ENCODE peak calls at places on chromosome 7, in seven cellular contexts. X, Z, C, K, A, Q and Y are unnamed samples.
A peak's percentile ranks its signal among the peaks of the same experiment; 100 is the strongest.

GRCh38 chr7:100515072-100515532 is 23.9 kb upstream of the AGFG2 start:
- DNase-seq in K (peak; percentile 86), X (no peak), Z (peak; percentile 75), A (no peak), Q (no peak), C (no peak), Y (no peak)

GRCh38 chr7:102258073-102258748 is 28.5 kb upstream of the SH2B2 start:
- DNase-seq in X (no peak), C (no peak), K (no peak), Z (no peak), Q (no peak), A (no peak), Y (no peak)

GRCh38 chr7:78203042-78203720 is 404.6 kb downstream of the PHTF2 start:
- DNase-seq in Q (no peak), Z (peak; percentile 18), C (no peak), X (no peak), A (no peak), K (peak; percentile 48), Y (no peak)

GRCh38 chr7:41705109-41705871 is 2.4 kb upstream of the INHBA start:
- DNase-seq in K (peak; percentile 95), Q (peak; percentile 95), A (peak; percentile 92), X (peak; percentile 81), Z (peak; percentile 93), C (peak; percentile 94), Y (peak; percentile 86)

GRCh38 chr7:157002819-157003421 is 7.5 kb downstream of the MNX1 start:
- DNase-seq in X (no peak), K (no peak), Z (no peak), Q (no peak), A (peak; percentile 66), C (no peak), Y (no peak)

GRCh38 chr7:64875258-64875657 is 27.8 kb upstream of the ZNF273 start:
- DNase-seq in C (no peak), K (no peak), Z (no peak), Q (no peak), X (no peak), A (no peak), Y (no peak)

GRCh38 chr7:92652536-92652935 is 62.3 kb upstream of the FAM133B start:
- DNase-seq in C (no peak), Z (no peak), A (no peak), Q (no peak), K (no peak), X (no peak), Y (no peak)

GRCh38 chr7:35971133-35971995 is 170.5 kb downstream of the SEPTIN7 start:
- DNase-seq in X (no peak), C (no peak), K (peak; percentile 39), Z (no peak), Q (no peak), A (no peak), Y (no peak)

GRCh38 chr7:143492799-143493568 is 15.3 kb downstream of the TAS2R41 start:
- DNase-seq in Z (peak; percentile 36), A (peak; percentile 37), K (peak; percentile 75), Q (no peak), X (no peak), C (no peak), Y (no peak)

GRCh38 chr7:91164948-91165845 is 99.0 kb upstream of the FZD1 start:
- DNase-seq in K (peak; percentile 93), C (no peak), Q (no peak), X (no peak), Z (peak; percentile 88), A (no peak), Y (no peak)

GRCh38 chr7:132580277-132580676 is 4.0 kb upstream of the PLXNA4 start:
- DNase-seq in C (no peak), X (peak; percentile 52), A (peak; percentile 76), K (peak; percentile 27), Q (no peak), Z (no peak), Y (no peak)

GRCh38 chr7:69723663-69724062 is 125.4 kb downstream of the AUTS2 start:
- DNase-seq in Q (no peak), C (no peak), K (no peak), Z (no peak), A (no peak), X (no peak), Y (no peak)

GRCh38 chr7:13188236-13188635 is 500.8 kb downstream of the ARL4A start:
- DNase-seq in X (no peak), Z (no peak), K (no peak), C (no peak), Q (no peak), A (no peak), Y (no peak)

GRCh38 chr7:2241580-2242540 is at the start of the genes MRM2 and NUDT1:
- DNase-seq in C (peak; percentile 80), K (peak; percentile 90), A (peak; percentile 86), Q (peak; percentile 95), X (peak; percentile 90), Z (peak; percentile 62), Y (peak; percentile 92)

GRCh38 chr7:129616530-129616929 is 5.0 kb downstream of the NRF1 start:
- DNase-seq in C (no peak), K (no peak), A (no peak), Q (no peak), X (no peak), Z (no peak), Y (no peak)

GRCh38 chr7:155509025-155509724 is 37.2 kb downstream of the CNPY1 start:
- DNase-seq in X (no peak), K (no peak), C (peak; percentile 44), Q (no peak), A (peak; percentile 71), Z (no peak), Y (no peak)

GRCh38 chr7:47601881-47602249 is 20.0 kb upstream of the TNS3 start:
- DNase-seq in X (no peak), Q (no peak), K (no peak), C (no peak), Z (no peak), A (no peak), Y (no peak)

GRCh38 chr7:157764193-157764592 is 427.4 kb downstream of the DNAJB6 start:
- DNase-seq in Q (no peak), C (no peak), Z (no peak), A (no peak), K (no peak), X (no peak), Y (no peak)

GRCh38 chr7:100191775-100192174 is 14.1 kb downstream of the STAG3 start:
- DNase-seq in K (peak; percentile 67), Q (no peak), X (no peak), A (no peak), C (no peak), Z (peak; percentile 78), Y (no peak)

DNA sequence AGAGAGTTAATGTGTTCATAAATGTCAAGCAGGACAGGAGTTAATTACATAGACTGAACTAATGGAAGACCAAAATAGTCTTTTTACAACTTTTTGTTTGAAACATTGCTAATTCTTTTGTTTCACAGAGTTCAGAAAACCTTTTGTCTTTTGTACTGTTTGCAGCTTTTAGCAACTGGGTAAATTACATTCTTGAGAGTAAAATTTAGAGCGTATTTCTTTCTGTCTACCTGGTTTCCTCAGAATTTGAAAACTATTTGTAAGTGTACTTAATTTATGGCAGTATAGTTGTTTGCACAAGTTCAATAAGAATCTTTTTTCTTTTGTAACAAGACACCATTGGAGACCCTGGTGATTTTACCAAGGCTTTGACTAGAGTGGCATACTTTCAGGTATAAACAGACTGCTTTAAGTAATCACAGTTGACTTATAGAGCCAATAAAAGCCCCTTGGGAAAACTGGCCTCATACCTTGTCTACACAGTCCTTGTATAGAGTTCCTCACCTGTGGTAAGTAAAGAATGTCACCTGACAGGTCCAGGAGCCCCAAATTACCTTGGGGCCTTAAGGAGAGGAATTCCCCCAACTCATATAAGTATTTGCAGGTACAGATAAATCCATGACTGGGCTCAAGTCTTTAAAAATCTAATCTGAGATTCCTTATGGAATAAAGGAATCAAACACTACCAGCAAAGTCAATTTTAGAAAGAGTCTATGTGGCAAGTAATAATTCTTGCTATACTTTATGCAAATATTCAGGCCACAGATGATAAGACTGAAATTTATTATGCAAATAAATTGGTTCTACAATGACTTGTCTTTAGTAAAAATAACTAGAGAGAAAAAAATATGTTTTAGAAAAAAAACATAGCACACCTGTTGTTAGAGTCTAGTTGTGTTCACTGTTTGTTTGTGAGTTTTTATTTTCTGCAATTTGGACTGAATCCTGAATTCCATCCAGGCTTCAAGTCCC is 23.6 kb upstream of the CREB3L2 start:
- DNase-seq in K (no peak), C (no peak), Q (no peak), Z (no peak), A (peak; percentile 53), X (no peak), Y (no peak)
- H3K4me1 ChIP-seq in K (no peaks in the 10 kb centered on the region), C (no peaks in the 10 kb centered on the region), Q (no peaks in the 10 kb centered on the region), Z (no peaks in the 10 kb centered on the region), A (peaks cover 3% of the 10 kb centered on the region), X (no peaks in the 10 kb centered on the region), Y (peaks cover 40% of the 10 kb centered on the region)

GRCh38 chr7:151824285-151824950 is 52.5 kb downstream of the PRKAG2 start:
- DNase-seq in X (no peak), K (no peak), A (peak; percentile 59), Q (peak; percentile 49), Z (no peak), C (no peak), Y (no peak)
- H3K4me3 ChIP-seq in X (no peak overlapping the region), K (no peak overlapping the region), A (no peak overlapping the region), Q (no peak overlapping the region), Z (no peak overlapping the region), C (no peak overlapping the region), Y (no peak overlapping the region)

DNA sequence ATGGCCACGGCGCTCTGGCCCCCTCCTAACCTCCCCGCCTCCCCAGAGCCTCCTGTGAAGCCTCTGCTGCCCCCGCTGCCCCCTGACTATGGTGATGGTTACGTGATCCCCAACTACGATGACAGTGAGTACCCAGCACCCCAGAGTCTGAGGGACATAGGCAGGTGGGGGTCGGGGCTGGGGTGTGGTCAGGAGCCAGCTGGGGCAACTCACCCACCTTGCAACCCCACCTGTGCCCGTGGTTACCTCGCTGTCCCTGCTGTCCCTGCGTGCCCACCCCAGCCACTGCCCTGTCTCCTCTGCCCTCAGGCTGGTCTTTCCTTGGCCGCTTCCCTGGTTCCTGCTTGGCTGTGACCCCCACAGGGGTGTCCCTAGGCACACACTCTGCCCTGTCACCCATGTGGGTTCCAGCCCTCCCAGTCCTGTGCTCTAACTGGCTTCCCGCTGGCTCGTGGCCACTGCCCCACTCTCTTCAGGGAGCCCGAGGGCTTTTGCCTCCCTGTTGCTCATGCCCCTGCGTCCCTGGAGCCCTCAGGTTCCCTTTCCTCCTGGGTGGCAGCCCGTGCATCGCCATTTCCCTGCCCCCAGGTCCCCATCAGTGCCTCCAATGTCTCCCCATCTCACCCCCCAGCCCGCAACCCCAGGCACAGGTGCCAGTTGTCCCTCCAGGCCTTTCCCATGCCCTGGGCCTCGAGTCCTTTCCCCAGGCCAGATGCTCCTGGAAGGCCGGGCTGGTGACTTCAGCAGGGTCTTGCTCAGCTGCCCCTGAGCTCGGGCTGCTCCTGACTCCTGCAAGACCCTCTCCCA is 4.0 kb downstream of the AEBP1 start:
- DNase-seq in A (no peak), Q (no peak), C (no peak), K (no peak), Z (no peak), X (no peak), Y (no peak)
- H3K36me3 ChIP-seq in A (no peaks in the 10 kb centered on the region), Q (peaks cover 18% of the 10 kb centered on the region), C (peaks cover 72% of the 10 kb centered on the region), K (no peaks in the 10 kb centered on the region), Z (no peaks in the 10 kb centered on the region), X (no peaks in the 10 kb centered on the region), Y (no peaks in the 10 kb centered on the region)

GRCh38 chr7:43590862-43591550 is 8.1 kb downstream of the STK17A start:
- DNase-seq in K (no peak), Q (no peak), Z (no peak), X (no peak), C (no peak), A (no peak), Y (no peak)
- H3K4me1 ChIP-seq in K (peaks cover 70% of the 10 kb centered on the region), Q (no peaks in the 10 kb centered on the region), Z (peaks cover 12% of the 10 kb centered on the region), X (no peaks in the 10 kb centered on the region), C (no peaks in the 10 kb centered on the region), A (no peaks in the 10 kb centered on the region), Y (peaks cover 6% of the 10 kb centered on the region)